ENCODE peak calls at places on chromosomes 13 and 19, in nine cellular contexts. S, Q, C, M, A, T, O, I and D are unnamed samples.

GRCh38 chr19:31439270-31439573 is 90.0 kb upstream of the TSHZ3 start:
- DNase-seq in S (no peak), Q (no peak), C (no peak), M (no peak), A (peak; percentile 21), T (no peak), O (no peak), I (no peak), D (no peak)

GRCh38 chr19:4390862-4391693 is 9.3 kb downstream of the SH3GL1 start:
- DNase-seq in S (no peak), Q (no peak), C (no peak), M (no peak), A (peak; percentile 25), T (peak; percentile 62), O (no peak), I (no peak), D (no peak)

GRCh38 chr19:54572696-54573311 is 786 bp upstream of the LILRA2 start:
- DNase-seq in S (no peak), Q (no peak), C (no peak), M (no peak), A (no peak), T (no peak), O (no peak), I (no peak), D (no peak)

GRCh38 chr13:25816239-25816638 is 235.6 kb downstream of the SHISA2 start:
- DNase-seq in S (no peak), Q (no peak), C (no peak), M (no peak), A (no peak), T (no peak), O (no peak), I (no peak), D (no peak)

GRCh38 chr19:40640744-40641143 is 39.6 kb downstream of the LTBP4 start:
- DNase-seq in S (no peak), Q (no peak), C (no peak), M (no peak), A (peak; percentile 44), T (peak; percentile 76), O (peak; percentile 44), I (no peak), D (no peak)

GRCh38 chr13:94711561-94712286 is 621 bp downstream of the SOX21 start:
- DNase-seq in S (peak; percentile 47), Q (peak; percentile 35), C (peak; percentile 80), M (no peak), A (peak; percentile 18), T (peak; percentile 32), O (peak; percentile 23), I (peak; percentile 32), D (no peak)

GRCh38 chr13:95275322-95276118 is 25.7 kb downstream of the ABCC4 start:
- DNase-seq in S (no peak), Q (peak; percentile 71), C (peak; percentile 76), M (no peak), A (peak; percentile 26), T (peak; percentile 30), O (peak; percentile 44), I (no peak), D (no peak)

GRCh38 chr13:75749407-75749806 is 113.3 kb downstream of the LMO7 start:
- DNase-seq in S (no peak), Q (no peak), C (peak; percentile 74), M (no peak), A (peak; percentile 34), T (no peak), O (peak; percentile 39), I (no peak), D (no peak)

GRCh38 chr19:18298601-18299000 is 17.2 kb upstream of the JUND start:
- DNase-seq in S (no peak), Q (no peak), C (no peak), M (no peak), A (no peak), T (no peak), O (no peak), I (no peak), D (no peak)

GRCh38 chr13:84430441-84430840 is 548.2 kb upstream of the SLITRK1 start:
- DNase-seq in S (no peak), Q (peak; percentile 23), C (peak; percentile 60), M (no peak), A (no peak), T (peak; percentile 13), O (peak; percentile 4), I (no peak), D (no peak)

GRCh38 chr19:10305139-10305806 is 4.3 kb downstream of the ZGLP1 start:
- DNase-seq in S (no peak), Q (no peak), C (no peak), M (no peak), A (peak; percentile 47), T (no peak), O (no peak), I (no peak), D (no peak)

GRCh38 chr13:80823472-80823871 is 482.5 kb upstream of the SPRY2 start:
- DNase-seq in S (no peak), Q (no peak), C (no peak), M (no peak), A (no peak), T (no peak), O (peak; percentile 19), I (no peak), D (no peak)